ENCODE peak calls at places on chromosomes 2 and 18, in ten cellular contexts. One of them, this sample, is unnamed.

GRCh38 chr2:241867776-241868420 is 1.6 kb upstream of the RTP5 start:
- DNase-seq in HCT116: no peak
- DNase-seq in astrocyte of the spinal cord: no peak
- DNase-seq in tibial nerve: no peak
- DNase-seq in HFFc6: no peak
- DNase-seq in cardiac muscle cell: no peak
- DNase-seq in A673: no peak
- DNase-seq in lower leg skin: no peak
- DNase-seq in lower lobe of right lung: no peak
- DNase-seq in choroid plexus epithelial cell: no peak
- DNase-seq in this sample: no peak

GRCh38 chr18:48157956-48158355 is 227.5 kb upstream of the SMAD2 start:
- DNase-seq in HCT116: no peak
- DNase-seq in astrocyte of the spinal cord: no peak
- DNase-seq in tibial nerve: no peak
- DNase-seq in HFFc6: no peak
- DNase-seq in cardiac muscle cell: no peak
- DNase-seq in A673: no peak
- DNase-seq in lower leg skin: peak; percentile 58
- DNase-seq in lower lobe of right lung: no peak
- DNase-seq in choroid plexus epithelial cell: no peak
- DNase-seq in this sample: no peak

GRCh38 chr2:218743072-218743471 is 32.4 kb downstream of the TTLL4 start:
- DNase-seq in HCT116: no peak
- DNase-seq in astrocyte of the spinal cord: no peak
- DNase-seq in tibial nerve: no peak
- DNase-seq in HFFc6: no peak
- DNase-seq in cardiac muscle cell: no peak
- DNase-seq in A673: no peak
- DNase-seq in lower leg skin: no peak
- DNase-seq in lower lobe of right lung: no peak
- DNase-seq in choroid plexus epithelial cell: peak; percentile 37
- DNase-seq in this sample: no peak

GRCh38 chr2:24304098-24304497 is 56.2 kb downstream of the ITSN2 start:
- DNase-seq in HCT116: no peak
- DNase-seq in astrocyte of the spinal cord: peak; percentile 71
- DNase-seq in tibial nerve: peak; percentile 61
- DNase-seq in HFFc6: peak; percentile 48
- DNase-seq in cardiac muscle cell: peak; percentile 92
- DNase-seq in A673: no peak
- DNase-seq in lower leg skin: peak; percentile 88
- DNase-seq in lower lobe of right lung: peak; percentile 63
- DNase-seq in choroid plexus epithelial cell: peak; percentile 96
- DNase-seq in this sample: peak; percentile 85

GRCh38 chr2:233209117-233209977 is 42.1 kb upstream of the ATG16L1 start:
- DNase-seq in HCT116: peak; percentile 16
- DNase-seq in astrocyte of the spinal cord: peak; percentile 80
- DNase-seq in tibial nerve: no peak
- DNase-seq in HFFc6: peak; percentile 16
- DNase-seq in cardiac muscle cell: peak; percentile 56
- DNase-seq in A673: peak; percentile 63
- DNase-seq in lower leg skin: no peak
- DNase-seq in lower lobe of right lung: no peak
- DNase-seq in choroid plexus epithelial cell: peak; percentile 44
- DNase-seq in this sample: no peak

GRCh38 chr2:15870565-15870964 is 69.8 kb upstream of the MYCN start:
- DNase-seq in HCT116: no peak
- DNase-seq in astrocyte of the spinal cord: no peak
- DNase-seq in tibial nerve: no peak
- DNase-seq in HFFc6: no peak
- DNase-seq in cardiac muscle cell: no peak
- DNase-seq in A673: no peak
- DNase-seq in lower leg skin: no peak
- DNase-seq in lower lobe of right lung: no peak
- DNase-seq in choroid plexus epithelial cell: no peak
- DNase-seq in this sample: no peak

GRCh38 chr2:207770602-207771404 is 1.1 kb upstream of the FZD5 start:
- DNase-seq in HCT116: no peak
- DNase-seq in astrocyte of the spinal cord: no peak
- DNase-seq in tibial nerve: peak; percentile 21
- DNase-seq in HFFc6: no peak
- DNase-seq in cardiac muscle cell: peak; percentile 37
- DNase-seq in A673: no peak
- DNase-seq in lower leg skin: no peak
- DNase-seq in lower lobe of right lung: peak; percentile 56
- DNase-seq in choroid plexus epithelial cell: peak; percentile 26
- DNase-seq in this sample: no peak

GRCh38 chr2:147026664-147027278 is 818.1 kb upstream of the ACVR2A start:
- DNase-seq in HCT116: no peak
- DNase-seq in astrocyte of the spinal cord: peak; percentile 86
- DNase-seq in tibial nerve: no peak
- DNase-seq in HFFc6: no peak
- DNase-seq in cardiac muscle cell: peak; percentile 78
- DNase-seq in A673: no peak
- DNase-seq in lower leg skin: no peak
- DNase-seq in lower lobe of right lung: no peak
- DNase-seq in choroid plexus epithelial cell: peak; percentile 42
- DNase-seq in this sample: no peak

GRCh38 chr18:58541789-58542425 is 87.0 kb downstream of the ALPK2 start:
- DNase-seq in HCT116: peak; percentile 88
- DNase-seq in astrocyte of the spinal cord: peak; percentile 99
- DNase-seq in tibial nerve: no peak
- DNase-seq in HFFc6: peak; percentile 97
- DNase-seq in cardiac muscle cell: peak; percentile 92
- DNase-seq in A673: no peak
- DNase-seq in lower leg skin: no peak
- DNase-seq in lower lobe of right lung: no peak
- DNase-seq in choroid plexus epithelial cell: peak; percentile 99
- DNase-seq in this sample: no peak

GRCh38 chr2:135875491-135876065 is 665 bp downstream of the MCM6 start:
- DNase-seq in HCT116: no peak
- DNase-seq in astrocyte of the spinal cord: peak; percentile 76
- DNase-seq in tibial nerve: peak; percentile 19
- DNase-seq in HFFc6: peak; percentile 49
- DNase-seq in cardiac muscle cell: peak; percentile 71
- DNase-seq in A673: peak; percentile 60
- DNase-seq in lower leg skin: peak; percentile 90
- DNase-seq in lower lobe of right lung: peak; percentile 77
- DNase-seq in choroid plexus epithelial cell: peak; percentile 76
- DNase-seq in this sample: peak; percentile 68

GRCh38 chr18:11689972-11690570 is 1.0 kb downstream of the GNAL start:
- DNase-seq in HCT116: no peak
- DNase-seq in astrocyte of the spinal cord: peak; percentile 10
- DNase-seq in tibial nerve: no peak
- DNase-seq in HFFc6: peak; percentile 12
- DNase-seq in cardiac muscle cell: peak; percentile 2
- DNase-seq in A673: peak; percentile 11
- DNase-seq in lower leg skin: peak; percentile 82
- DNase-seq in lower lobe of right lung: no peak
- DNase-seq in choroid plexus epithelial cell: peak; percentile 24
- DNase-seq in this sample: no peak

GRCh38 chr2:3450385-3451031 is 68.8 kb downstream of the ADI1 start:
- DNase-seq in HCT116: no peak
- DNase-seq in astrocyte of the spinal cord: no peak
- DNase-seq in tibial nerve: no peak
- DNase-seq in HFFc6: no peak
- DNase-seq in cardiac muscle cell: no peak
- DNase-seq in A673: no peak
- DNase-seq in lower leg skin: peak; percentile 80
- DNase-seq in lower lobe of right lung: no peak
- DNase-seq in choroid plexus epithelial cell: peak; percentile 16
- DNase-seq in this sample: peak; percentile 56

GRCh38 chr2:46333912-46334311 is 36.7 kb downstream of the EPAS1 start:
- DNase-seq in HCT116: no peak
- DNase-seq in astrocyte of the spinal cord: no peak
- DNase-seq in tibial nerve: no peak
- DNase-seq in HFFc6: no peak
- DNase-seq in cardiac muscle cell: no peak
- DNase-seq in A673: no peak
- DNase-seq in lower leg skin: no peak
- DNase-seq in lower lobe of right lung: no peak
- DNase-seq in choroid plexus epithelial cell: no peak
- DNase-seq in this sample: no peak
- TF ChIP-seq CTCF in HCT116: peak; percentile 47
- TF ChIP-seq CTCF in astrocyte of the spinal cord: peak; percentile 39
- TF ChIP-seq CTCF in tibial nerve: peak; percentile 10
- TF ChIP-seq CTCF in HFFc6: peak; percentile 70
- TF ChIP-seq CTCF in cardiac muscle cell: peak; percentile 33
- TF ChIP-seq CTCF in A673: no peak
- TF ChIP-seq CTCF in lower leg skin: no peak
- TF ChIP-seq CTCF in lower lobe of right lung: peak; percentile 34
- TF ChIP-seq CTCF in choroid plexus epithelial cell: peak; percentile 45
- TF ChIP-seq CTCF in this sample: peak; percentile 53

GRCh38 chr18:72181241-72181764 is 362.8 kb downstream of the CBLN2 start:
- DNase-seq in HCT116: no peak
- DNase-seq in astrocyte of the spinal cord: no peak
- DNase-seq in tibial nerve: no peak
- DNase-seq in HFFc6: no peak
- DNase-seq in cardiac muscle cell: no peak
- DNase-seq in A673: no peak
- DNase-seq in lower leg skin: no peak
- DNase-seq in lower lobe of right lung: no peak
- DNase-seq in choroid plexus epithelial cell: no peak
- DNase-seq in this sample: no peak

GRCh38 chr18:72174972-72175649 is 369.0 kb downstream of the CBLN2 start:
- DNase-seq in HCT116: no peak
- DNase-seq in astrocyte of the spinal cord: no peak
- DNase-seq in tibial nerve: no peak
- DNase-seq in HFFc6: no peak
- DNase-seq in cardiac muscle cell: no peak
- DNase-seq in A673: no peak
- DNase-seq in lower leg skin: no peak
- DNase-seq in lower lobe of right lung: no peak
- DNase-seq in choroid plexus epithelial cell: peak; percentile 2
- DNase-seq in this sample: no peak

GRCh38 chr18:72180689-72181088 is 363.5 kb downstream of the CBLN2 start:
- DNase-seq in HCT116: no peak
- DNase-seq in astrocyte of the spinal cord: no peak
- DNase-seq in tibial nerve: no peak
- DNase-seq in HFFc6: no peak
- DNase-seq in cardiac muscle cell: no peak
- DNase-seq in A673: no peak
- DNase-seq in lower leg skin: no peak
- DNase-seq in lower lobe of right lung: no peak
- DNase-seq in choroid plexus epithelial cell: no peak
- DNase-seq in this sample: no peak
- TF ChIP-seq CTCF in HCT116: no peak
- TF ChIP-seq CTCF in astrocyte of the spinal cord: no peak
- TF ChIP-seq CTCF in tibial nerve: no peak
- TF ChIP-seq CTCF in HFFc6: no peak
- TF ChIP-seq CTCF in cardiac muscle cell: no peak
- TF ChIP-seq CTCF in A673: no peak
- TF ChIP-seq CTCF in lower leg skin: no peak
- TF ChIP-seq CTCF in lower lobe of right lung: no peak
- TF ChIP-seq CTCF in choroid plexus epithelial cell: no peak
- TF ChIP-seq CTCF in this sample: no peak

DNA sequence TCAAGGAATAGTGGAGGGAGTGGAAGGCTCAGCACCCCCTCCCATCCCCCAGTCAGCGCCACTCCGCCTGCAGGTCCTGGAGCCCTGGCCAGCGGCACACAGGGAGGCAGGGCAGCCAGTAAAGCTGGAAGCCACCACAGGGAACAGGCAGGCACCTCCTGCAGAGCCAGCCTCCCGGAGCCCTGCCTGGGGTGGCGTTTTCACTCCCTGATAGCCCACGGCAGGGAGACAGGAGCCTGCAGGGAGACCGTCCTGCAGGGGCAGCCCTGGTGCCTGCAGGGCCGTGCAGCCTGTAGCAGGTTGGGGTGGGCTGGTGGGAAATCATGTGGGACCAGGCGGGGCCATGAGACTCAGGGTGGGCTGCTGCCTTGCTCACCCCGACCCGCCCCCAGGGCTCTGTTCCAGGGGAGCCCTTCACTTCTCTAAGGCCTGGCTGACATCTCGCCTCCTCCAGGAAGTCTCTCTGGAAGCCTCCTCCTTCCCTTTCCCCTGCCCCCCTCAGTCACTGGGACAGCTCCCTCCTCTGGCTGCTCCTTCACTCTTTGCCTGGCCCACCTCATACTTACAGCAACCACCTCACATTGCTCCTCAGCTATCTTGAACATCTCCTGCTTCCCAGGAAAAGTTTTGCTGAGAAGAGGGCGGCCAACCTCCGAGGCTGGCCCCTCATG is 221.0 kb downstream of the GLI2 start:
- DNase-seq in HCT116: no peak
- DNase-seq in astrocyte of the spinal cord: no peak
- DNase-seq in tibial nerve: no peak
- DNase-seq in HFFc6: no peak
- DNase-seq in cardiac muscle cell: no peak
- DNase-seq in A673: no peak
- DNase-seq in lower leg skin: no peak
- DNase-seq in lower lobe of right lung: no peak
- DNase-seq in choroid plexus epithelial cell: no peak
- DNase-seq in this sample: no peak
- TF ChIP-seq CTCF in HCT116: no peak
- TF ChIP-seq CTCF in astrocyte of the spinal cord: no peak
- TF ChIP-seq CTCF in tibial nerve: no peak
- TF ChIP-seq CTCF in HFFc6: peak; percentile 8
- TF ChIP-seq CTCF in cardiac muscle cell: no peak
- TF ChIP-seq CTCF in A673: no peak
- TF ChIP-seq CTCF in lower leg skin: no peak
- TF ChIP-seq CTCF in lower lobe of right lung: no peak
- TF ChIP-seq CTCF in choroid plexus epithelial cell: no peak
- TF ChIP-seq CTCF in this sample: no peak

DNA sequence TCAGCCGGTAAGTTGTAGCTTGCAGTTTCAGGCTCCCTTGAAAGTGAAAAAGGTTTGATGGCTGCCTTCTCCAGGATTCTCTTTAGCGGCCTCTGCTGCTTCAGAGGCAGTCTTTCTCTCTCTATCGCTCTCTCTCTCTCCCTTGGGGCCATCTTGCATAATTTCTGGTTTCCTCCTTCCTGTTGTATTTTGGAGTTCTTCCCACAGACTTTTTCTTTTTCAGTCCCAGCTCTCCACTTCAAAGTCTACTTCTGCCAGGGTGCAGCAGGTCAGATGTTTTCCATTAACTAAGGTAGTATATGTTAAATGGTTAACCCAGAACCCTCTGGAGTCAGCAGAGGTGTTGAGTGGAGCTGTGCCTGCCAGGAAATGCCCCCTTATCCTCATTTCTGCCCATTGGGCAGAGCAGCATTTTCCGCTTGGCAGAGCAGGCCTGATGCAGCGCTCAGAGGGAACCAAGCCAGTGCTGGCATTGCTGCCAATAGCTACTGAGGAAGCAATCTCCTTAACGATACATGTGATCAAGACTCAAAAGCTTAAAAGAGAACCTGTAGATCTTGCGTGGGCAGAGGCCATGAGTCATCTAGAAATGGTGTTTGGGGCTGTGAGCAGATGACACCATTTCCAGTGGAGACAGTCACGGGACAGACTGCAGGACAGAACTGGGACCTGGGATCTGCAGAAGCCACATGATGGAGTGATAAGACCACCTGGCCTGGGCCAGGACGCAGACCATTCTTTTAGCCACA is 20.8 kb downstream of the DBI start:
- DNase-seq in HCT116: no peak
- DNase-seq in astrocyte of the spinal cord: peak; percentile 69
- DNase-seq in tibial nerve: peak; percentile 44
- DNase-seq in HFFc6: peak; percentile 14
- DNase-seq in cardiac muscle cell: peak; percentile 94
- DNase-seq in A673: peak; percentile 94
- DNase-seq in lower leg skin: peak; percentile 95
- DNase-seq in lower lobe of right lung: peak; percentile 88
- DNase-seq in choroid plexus epithelial cell: peak; percentile 91
- DNase-seq in this sample: peak; percentile 81
- TF ChIP-seq CTCF in HCT116: no peak
- TF ChIP-seq CTCF in astrocyte of the spinal cord: peak; percentile 40
- TF ChIP-seq CTCF in tibial nerve: peak; percentile 26
- TF ChIP-seq CTCF in HFFc6: no peak
- TF ChIP-seq CTCF in cardiac muscle cell: peak; percentile 56
- TF ChIP-seq CTCF in A673: peak; percentile 59
- TF ChIP-seq CTCF in lower leg skin: no peak
- TF ChIP-seq CTCF in lower lobe of right lung: peak; percentile 28
- TF ChIP-seq CTCF in choroid plexus epithelial cell: peak; percentile 73
- TF ChIP-seq CTCF in this sample: peak; percentile 41

This sample was measured in right atrium auricular region.